ENCODE peak calls at places on chromosomes 7 and 10, in ten cellular contexts. One of them, this sample, is unnamed.

GRCh38 chr7:154865984-154866685 is 136.8 kb downstream of the PAXIP1 start:
- DNase-seq in type B pancreatic cell: no peak
- DNase-seq in neural crest cell: no peak
- DNase-seq in foreskin fibroblast: no peak
- DNase-seq in cardiac fibroblast: no peak
- DNase-seq in AG04449: no peak
- DNase-seq in lower leg skin: no peak
- DNase-seq in A549: no peak
- DNase-seq in fibroblast of lung: no peak
- DNase-seq in astrocyte: no peak
- DNase-seq in this sample: no peak

GRCh38 chr7:6691609-6692106 is 15.1 kb downstream of the ZNF12 start:
- DNase-seq in fibroblast of lung: peak
- DNase-seq in foreskin fibroblast: no peak
- DNase-seq in astrocyte: peak
- DNase-seq in type B pancreatic cell: no peak
- DNase-seq in neural crest cell: no peak
- DNase-seq in lower leg skin: no peak
- DNase-seq in A549: no peak
- DNase-seq in cardiac fibroblast: peak
- DNase-seq in AG04449: no peak
- DNase-seq in this sample: no peak

GRCh38 chr7:34838329-34838728 is 180.3 kb downstream of the NPSR1 start:
- DNase-seq in type B pancreatic cell: no peak
- DNase-seq in cardiac fibroblast: no peak
- DNase-seq in lower leg skin: no peak
- DNase-seq in fibroblast of lung: no peak
- DNase-seq in neural crest cell: no peak
- DNase-seq in A549: no peak
- DNase-seq in astrocyte: peak
- DNase-seq in foreskin fibroblast: no peak
- DNase-seq in AG04449: no peak
- DNase-seq in this sample: no peak

GRCh38 chr10:110057461-110057860 is 49.7 kb downstream of the ADD3 start:
- DNase-seq in astrocyte: no peak
- DNase-seq in neural crest cell: no peak
- DNase-seq in lower leg skin: no peak
- DNase-seq in foreskin fibroblast: peak
- DNase-seq in A549: no peak
- DNase-seq in AG04449: no peak
- DNase-seq in fibroblast of lung: no peak
- DNase-seq in cardiac fibroblast: no peak
- DNase-seq in type B pancreatic cell: no peak
- DNase-seq in this sample: no peak

GRCh38 chr10:59387951-59388431 is 25.6 kb upstream of the FAM13C start:
- DNase-seq in neural crest cell: no peak
- DNase-seq in foreskin fibroblast: peak
- DNase-seq in AG04449: peak
- DNase-seq in lower leg skin: no peak
- DNase-seq in fibroblast of lung: peak
- DNase-seq in type B pancreatic cell: no peak
- DNase-seq in cardiac fibroblast: peak
- DNase-seq in astrocyte: peak
- DNase-seq in A549: no peak
- DNase-seq in this sample: no peak

GRCh38 chr7:151745090-151745638 is 131.8 kb downstream of the PRKAG2 start:
- DNase-seq in cardiac fibroblast: peak
- DNase-seq in fibroblast of lung: peak
- DNase-seq in lower leg skin: no peak
- DNase-seq in neural crest cell: no peak
- DNase-seq in type B pancreatic cell: no peak
- DNase-seq in foreskin fibroblast: peak
- DNase-seq in astrocyte: peak
- DNase-seq in A549: peak
- DNase-seq in AG04449: no peak
- DNase-seq in this sample: no peak

GRCh38 chr7:2729893-2730716 is 42.1 kb downstream of the AMZ1 start:
- DNase-seq in astrocyte: peak
- DNase-seq in neural crest cell: no peak
- DNase-seq in fibroblast of lung: peak
- DNase-seq in cardiac fibroblast: no peak
- DNase-seq in lower leg skin: no peak
- DNase-seq in A549: no peak
- DNase-seq in AG04449: no peak
- DNase-seq in type B pancreatic cell: peak
- DNase-seq in foreskin fibroblast: peak
- DNase-seq in this sample: no peak

GRCh38 chr10:11476035-11476434 is 135.4 kb downstream of the USP6NL start:
- DNase-seq in A549: no peak
- DNase-seq in fibroblast of lung: no peak
- DNase-seq in astrocyte: no peak
- DNase-seq in type B pancreatic cell: no peak
- DNase-seq in lower leg skin: no peak
- DNase-seq in AG04449: no peak
- DNase-seq in neural crest cell: no peak
- DNase-seq in cardiac fibroblast: no peak
- DNase-seq in foreskin fibroblast: peak
- DNase-seq in this sample: no peak

GRCh38 chr7:7223250-7223649 is 40.9 kb downstream of the C1GALT1 start:
- DNase-seq in neural crest cell: no peak
- DNase-seq in A549: no peak
- DNase-seq in AG04449: no peak
- DNase-seq in type B pancreatic cell: no peak
- DNase-seq in astrocyte: no peak
- DNase-seq in fibroblast of lung: no peak
- DNase-seq in foreskin fibroblast: no peak
- DNase-seq in lower leg skin: no peak
- DNase-seq in cardiac fibroblast: no peak
- DNase-seq in this sample: no peak

GRCh38 chr7:108138911-108139310 is 8.8 kb upstream of the LAMB4 start:
- DNase-seq in AG04449: no peak
- DNase-seq in fibroblast of lung: no peak
- DNase-seq in type B pancreatic cell: no peak
- DNase-seq in A549: no peak
- DNase-seq in neural crest cell: no peak
- DNase-seq in cardiac fibroblast: peak
- DNase-seq in astrocyte: no peak
- DNase-seq in foreskin fibroblast: peak
- DNase-seq in lower leg skin: no peak
- DNase-seq in this sample: no peak

GRCh38 chr7:80665526-80665925 is 27.1 kb downstream of the CD36 start:
- DNase-seq in AG04449: no peak
- DNase-seq in cardiac fibroblast: no peak
- DNase-seq in astrocyte: no peak
- DNase-seq in neural crest cell: no peak
- DNase-seq in foreskin fibroblast: no peak
- DNase-seq in fibroblast of lung: no peak
- DNase-seq in type B pancreatic cell: no peak
- DNase-seq in lower leg skin: no peak
- DNase-seq in A549: no peak
- DNase-seq in this sample: no peak

GRCh38 chr10:6115411-6115800 is 26.6 kb downstream of the RBM17 start:
- DNase-seq in foreskin fibroblast: peak
- DNase-seq in cardiac fibroblast: peak
- DNase-seq in AG04449: no peak
- DNase-seq in neural crest cell: no peak
- DNase-seq in A549: no peak
- DNase-seq in lower leg skin: no peak
- DNase-seq in type B pancreatic cell: no peak
- DNase-seq in fibroblast of lung: peak
- DNase-seq in astrocyte: no peak
- DNase-seq in this sample: no peak

GRCh38 chr7:143884978-143885559 is 16.9 kb downstream of the TCAF1 start:
- DNase-seq in cardiac fibroblast: peak
- DNase-seq in AG04449: no peak
- DNase-seq in type B pancreatic cell: peak
- DNase-seq in A549: no peak
- DNase-seq in fibroblast of lung: peak
- DNase-seq in foreskin fibroblast: peak
- DNase-seq in neural crest cell: peak
- DNase-seq in astrocyte: peak
- DNase-seq in lower leg skin: no peak
- DNase-seq in this sample: peak

GRCh38 chr7:100044719-100045118 is 4.9 kb upstream of the ZSCAN21 start:
- DNase-seq in astrocyte: no peak
- DNase-seq in foreskin fibroblast: no peak
- DNase-seq in AG04449: no peak
- DNase-seq in fibroblast of lung: no peak
- DNase-seq in type B pancreatic cell: no peak
- DNase-seq in lower leg skin: no peak
- DNase-seq in neural crest cell: no peak
- DNase-seq in A549: no peak
- DNase-seq in cardiac fibroblast: no peak
- DNase-seq in this sample: no peak

GRCh38 chr7:12570529-12571461 is at the start of gene SCIN:
- DNase-seq in foreskin fibroblast: peak
- DNase-seq in A549: peak
- DNase-seq in AG04449: no peak
- DNase-seq in astrocyte: peak
- DNase-seq in cardiac fibroblast: peak
- DNase-seq in lower leg skin: peak
- DNase-seq in fibroblast of lung: peak
- DNase-seq in neural crest cell: peak
- DNase-seq in type B pancreatic cell: no peak
- DNase-seq in this sample: peak

GRCh38 chr7:123769371-123769770 is 20.6 kb upstream of the WASL start:
- DNase-seq in astrocyte: peak
- DNase-seq in A549: peak
- DNase-seq in AG04449: no peak
- DNase-seq in lower leg skin: no peak
- DNase-seq in cardiac fibroblast: peak
- DNase-seq in foreskin fibroblast: peak
- DNase-seq in type B pancreatic cell: no peak
- DNase-seq in fibroblast of lung: peak
- DNase-seq in neural crest cell: no peak
- DNase-seq in this sample: no peak

DNA sequence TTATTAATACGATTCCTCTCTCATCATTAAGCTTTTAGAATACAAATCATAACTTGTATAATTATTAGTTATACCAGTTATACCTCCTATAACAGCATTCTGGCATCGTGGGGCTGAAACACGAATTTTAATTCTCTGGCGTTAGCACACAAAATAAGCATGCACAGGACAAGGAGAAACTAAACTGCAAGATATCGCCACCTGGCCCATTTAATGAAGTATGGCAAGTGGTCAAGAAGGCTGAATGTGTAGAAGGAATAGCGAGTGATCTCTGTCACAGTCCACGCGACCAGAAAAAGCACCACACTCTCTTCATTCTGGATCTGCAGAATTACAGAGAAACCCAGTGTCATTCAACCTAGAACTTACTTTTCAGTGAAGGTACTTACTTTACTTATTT is 18.1 kb downstream of the HACD1 start:
- DNase-seq in cardiac fibroblast: peak
- DNase-seq in AG04449: no peak
- DNase-seq in A549: peak
- DNase-seq in astrocyte: peak
- DNase-seq in neural crest cell: no peak
- DNase-seq in lower leg skin: no peak
- DNase-seq in fibroblast of lung: peak
- DNase-seq in type B pancreatic cell: no peak
- DNase-seq in foreskin fibroblast: peak
- DNase-seq in this sample: no peak
- TF ChIP-seq CTCF in cardiac fibroblast: peak
- TF ChIP-seq CTCF in AG04449: peak
- TF ChIP-seq CTCF in A549: peak
- TF ChIP-seq CTCF in astrocyte: peak
- TF ChIP-seq CTCF in neural crest cell: peak
- TF ChIP-seq CTCF in lower leg skin: no peak
- TF ChIP-seq CTCF in fibroblast of lung: peak
- TF ChIP-seq CTCF in type B pancreatic cell: peak
- TF ChIP-seq CTCF in foreskin fibroblast: peak
- TF ChIP-seq CTCF in this sample: peak

DNA sequence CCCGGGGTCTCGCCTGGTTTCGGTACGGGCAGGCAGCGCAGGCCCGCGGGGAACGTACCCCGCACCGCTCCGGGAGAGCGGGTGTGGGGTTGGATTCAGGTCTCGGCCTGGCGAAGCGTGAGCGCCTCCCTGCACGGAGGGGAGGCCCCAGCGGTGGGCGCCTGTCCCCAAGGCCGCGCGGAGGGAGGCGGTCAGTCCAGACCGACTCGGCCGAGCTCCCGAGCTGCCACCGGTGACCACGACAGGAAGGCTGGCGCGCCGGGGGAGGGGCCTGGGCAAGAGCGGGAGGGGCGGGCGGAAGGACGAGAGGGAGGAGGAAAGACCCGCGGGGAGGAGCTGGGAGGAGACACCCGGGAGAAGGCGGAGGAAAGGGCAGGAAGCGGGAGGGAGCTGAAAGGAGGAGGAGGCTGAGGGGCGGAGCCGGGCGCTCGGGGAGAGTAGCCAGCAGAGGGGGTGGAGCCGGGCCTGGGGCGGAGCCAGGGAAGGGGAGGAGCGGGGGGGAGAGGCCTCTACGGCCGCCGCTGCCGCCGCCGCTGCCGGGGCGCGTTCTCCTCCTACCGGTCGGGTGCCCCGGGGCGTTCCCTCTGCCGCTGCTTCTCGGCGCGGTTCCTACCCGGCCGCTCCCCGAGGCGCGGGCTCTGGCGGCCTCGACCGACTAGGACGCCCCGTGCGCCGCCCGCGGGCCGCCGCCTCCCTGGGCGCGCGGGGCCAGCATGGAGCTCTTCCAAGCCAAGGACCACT is at the start of gene INPP5F:
- DNase-seq in fibroblast of lung: peak
- DNase-seq in A549: peak
- DNase-seq in neural crest cell: peak
- DNase-seq in foreskin fibroblast: peak
- DNase-seq in lower leg skin: peak
- DNase-seq in type B pancreatic cell: peak
- DNase-seq in cardiac fibroblast: peak
- DNase-seq in astrocyte: peak
- DNase-seq in AG04449: peak
- DNase-seq in this sample: peak
- TF ChIP-seq CTCF in fibroblast of lung: peak
- TF ChIP-seq CTCF in A549: peak
- TF ChIP-seq CTCF in neural crest cell: peak
- TF ChIP-seq CTCF in foreskin fibroblast: no peak
- TF ChIP-seq CTCF in lower leg skin: no peak
- TF ChIP-seq CTCF in type B pancreatic cell: peak
- TF ChIP-seq CTCF in cardiac fibroblast: peak
- TF ChIP-seq CTCF in astrocyte: no peak
- TF ChIP-seq CTCF in AG04449: peak
- TF ChIP-seq CTCF in this sample: no peak

GRCh38 chr7:138981332-138982203 is at the start of gene KIAA1549:
- DNase-seq in cardiac fibroblast: peak
- DNase-seq in foreskin fibroblast: peak
- DNase-seq in neural crest cell: peak
- DNase-seq in fibroblast of lung: peak
- DNase-seq in A549: peak
- DNase-seq in lower leg skin: no peak
- DNase-seq in astrocyte: peak
- DNase-seq in type B pancreatic cell: peak
- DNase-seq in AG04449: no peak
- DNase-seq in this sample: peak
- TF ChIP-seq CTCF in cardiac fibroblast: no peak
- TF ChIP-seq CTCF in foreskin fibroblast: no peak
- TF ChIP-seq CTCF in neural crest cell: peak
- TF ChIP-seq CTCF in fibroblast of lung: no peak
- TF ChIP-seq CTCF in A549: peak
- TF ChIP-seq CTCF in lower leg skin: no peak
- TF ChIP-seq CTCF in astrocyte: no peak
- TF ChIP-seq CTCF in type B pancreatic cell: peak
- TF ChIP-seq CTCF in AG04449: no peak
- TF ChIP-seq CTCF in this sample: no peak

GRCh38 chr7:38291117-38291647 is 17.7 kb upstream of the TARP start:
- DNase-seq in fibroblast of lung: no peak
- DNase-seq in cardiac fibroblast: no peak
- DNase-seq in AG04449: no peak
- DNase-seq in A549: no peak
- DNase-seq in foreskin fibroblast: no peak
- DNase-seq in lower leg skin: no peak
- DNase-seq in astrocyte: no peak
- DNase-seq in type B pancreatic cell: no peak
- DNase-seq in neural crest cell: no peak
- DNase-seq in this sample: no peak
- TF ChIP-seq CTCF in fibroblast of lung: no peak
- TF ChIP-seq CTCF in cardiac fibroblast: no peak
- TF ChIP-seq CTCF in AG04449: no peak
- TF ChIP-seq CTCF in A549: no peak
- TF ChIP-seq CTCF in foreskin fibroblast: no peak
- TF ChIP-seq CTCF in lower leg skin: no peak
- TF ChIP-seq CTCF in astrocyte: no peak
- TF ChIP-seq CTCF in type B pancreatic cell: no peak
- TF ChIP-seq CTCF in neural crest cell: no peak
- TF ChIP-seq CTCF in this sample: no peak